ENCODE peak calls at places on chromosome 3, in five cellular contexts. G is stimulated activated CD8-positive, alpha-beta memory T cell treated with anti-CD3 and anti-CD28 coated beads, Interleukin-15, amount 100 ng/mL, for 24 hours; R is neural crest cell; M is T-helper 2 cell; N is stimulated activated naive CD8-positive, alpha-beta T cell treated with anti-CD3 and anti-CD28 coated beads, Interleukin-15, amount 100 ng/mL, for 72 hours. Q is an unnamed sample.

GRCh38 chr3:180633722-180634121 is 31.8 kb downstream of the TTC14 start:
- DNase-seq in N (no peak), G (no peak), M (no peak), R (no peak), Q (no peak)

GRCh38 chr3:38649500-38650247 is at the start of gene SCN5A:
- DNase-seq in N (peak; percentile 55), G (peak; percentile 25), R (no peak), M (peak; percentile 49), Q (peak; percentile 68)

GRCh38 chr3:193033381-193033780 is 115.7 kb upstream of the MB21D2 start:
- DNase-seq in N (no peak), R (no peak), M (no peak), G (no peak), Q (no peak)

GRCh38 chr3:161413127-161413854 is 42.0 kb upstream of the SPTSSB start:
- DNase-seq in N (no peak), R (no peak), G (no peak), M (no peak), Q (no peak)

GRCh38 chr3:38149701-38150100 is 11.2 kb downstream of the MYD88 start:
- DNase-seq in M (no peak), N (no peak), R (no peak), G (no peak), Q (peak; percentile 9)

GRCh38 chr3:9035473-9035872 is 72.2 kb upstream of the RAD18 start:
- DNase-seq in R (no peak), N (no peak), G (no peak), M (no peak), Q (no peak)

GRCh38 chr3:174355505-174355904 is 503.6 kb upstream of the NAALADL2 start:
- DNase-seq in G (no peak), N (no peak), M (no peak), R (no peak), Q (no peak)

GRCh38 chr3:124772081-124772831 is 42.0 kb downstream of the UMPS start:
- DNase-seq in G (no peak), N (no peak), M (no peak), R (no peak), Q (no peak)

GRCh38 chr3:55286695-55287094 is 200.4 kb downstream of the WNT5A start:
- DNase-seq in G (no peak), M (no peak), N (no peak), R (no peak), Q (no peak)

GRCh38 chr3:114499986-114500385 is 206.2 kb downstream of the TIGIT start:
- DNase-seq in R (no peak), M (peak; percentile 55), N (no peak), G (no peak), Q (no peak)

GRCh38 chr3:133106169-133106568 is 68.0 kb downstream of the TMEM108 start:
- DNase-seq in R (no peak), N (no peak), G (no peak), M (no peak), Q (no peak)

GRCh38 chr3:48716508-48716981 is 476 bp downstream of the IP6K2 start:
- DNase-seq in N (peak; percentile 23), M (peak; percentile 64), R (peak; percentile 8), G (no peak), Q (peak; percentile 76)

GRCh38 chr3:189238071-189238470 is 66.3 kb downstream of the TPRG1 start:
- DNase-seq in M (no peak), R (no peak), N (no peak), G (no peak), Q (no peak)

GRCh38 chr3:170038434-170039110 is 777 bp downstream of the GPR160 start:
- DNase-seq in G (no peak), M (peak; percentile 51), R (no peak), N (peak; percentile 25), Q (no peak)

GRCh38 chr3:184767377-184767776 is 44.6 kb upstream of the VPS8 start:
- DNase-seq in N (no peak), M (no peak), R (no peak), G (no peak), Q (no peak)